ENCODE peak calls at places on chromosomes 6 and 20, in five cellular contexts. K is ureter; Z is stimulated activated CD8-positive, alpha-beta memory T cell treated with anti-CD3 and anti-CD28 coated beads, Interleukin-4, amount 100 ng/mL, for 24 hours; N is COLO829; O is activated gamma-delta T cell treated with anti-CD3 and anti-CD28 coated beads, Interleukin-2, amount 50 U/mL, for 16 hours. J is an unnamed sample.

GRCh38 chr6:18507561-18507960 is 120.4 kb downstream of the RNF144B start:
- DNase-seq in Z (no peak), K (no peak), N (no peak), O (no peak), J (no peak)

GRCh38 chr20:62900052-62900691 is 26.1 kb downstream of the DIDO1 start:
- DNase-seq in K (peak; percentile 87), O (peak; percentile 60), Z (peak; percentile 63), N (peak; percentile 83), J (peak; percentile 62)

GRCh38 chr20:24350923-24351368 is 118.5 kb upstream of the SYNDIG1 start:
- DNase-seq in O (no peak), N (no peak), Z (no peak), K (no peak), J (no peak)

GRCh38 chr20:43955244-43956191 is 40.9 kb downstream of the TOX2 start:
- DNase-seq in Z (no peak), N (peak; percentile 86), O (peak; percentile 33), K (no peak), J (peak; percentile 91)

GRCh38 chr20:46135856-46136633 is 17.9 kb downstream of the CD40 start:
- DNase-seq in N (no peak), O (no peak), Z (no peak), K (no peak), J (no peak)

GRCh38 chr6:144158133-144158532 is 7.8 kb downstream of the STX11 start:
- DNase-seq in K (no peak), O (no peak), Z (no peak), N (peak; percentile 23), J (no peak)

GRCh38 chr6:11653028-11653583 is 115.6 kb downstream of the TMEM170B start:
- DNase-seq in O (no peak), Z (peak; percentile 1), N (peak; percentile 30), K (no peak), J (no peak)

GRCh38 chr6:149065658-149066556 is 251.6 kb upstream of the TAB2 start:
- DNase-seq in Z (no peak), O (peak; percentile 11), K (no peak), N (no peak), J (peak; percentile 76)

GRCh38 chr20:58073945-58074920 is 154.2 kb downstream of the ANKRD60 start:
- DNase-seq in K (no peak), Z (no peak), O (no peak), N (no peak), J (no peak)

GRCh38 chr6:2531426-2532208 is 219.1 kb downstream of the MYLK4 start:
- DNase-seq in O (no peak), Z (no peak), N (no peak), K (no peak), J (no peak)

GRCh38 chr6:140460267-140460666 is 1085.8 kb upstream of the CITED2 start:
- DNase-seq in K (no peak), Z (no peak), O (no peak), N (no peak), J (no peak)

GRCh38 chr6:49004806-49005205 is 458.2 kb downstream of the MMUT start:
- DNase-seq in K (no peak), O (no peak), Z (no peak), N (no peak), J (no peak)

GRCh38 chr6:99514089-99514488 is 1.1 kb downstream of the USP45 start:
- DNase-seq in O (no peak), K (no peak), N (no peak), Z (no peak), J (no peak)

J was measured in RPMI8226.